ENCODE peak calls at places on chromosomes 6 and 20, in four cellular contexts. K, M, L and P are unnamed samples.

GRCh38 chr20:6768228-6769185 is 1.0 kb downstream of the BMP2 start:
- DNase-seq in K (no peak), M (no peak), L (no peak), P (no peak)

GRCh38 chr6:158863646-158864045 is 44.5 kb upstream of the EZR start:
- DNase-seq in K (peak; percentile 79), M (no peak), L (no peak), P (no peak)

GRCh38 chr6:53547166-53547814 is 2.4 kb upstream of the GCLC start:
- DNase-seq in K (no peak), M (no peak), L (no peak), P (no peak)

GRCh38 chr20:51029963-51030930 is 7.3 kb upstream of the KCNG1 start:
- DNase-seq in K (peak; percentile 79), M (no peak), L (no peak), P (no peak)

GRCh38 chr6:154593122-154593521 is 82.6 kb upstream of the CNKSR3 start:
- DNase-seq in K (no peak), M (no peak), L (no peak), P (no peak)

GRCh38 chr20:36795691-36796090 is 22.1 kb upstream of the DSN1 start:
- DNase-seq in K (no peak), M (no peak), L (no peak), P (no peak)

GRCh38 chr6:159487636-159488035 is 205.4 kb downstream of the SOD2 start:
- DNase-seq in K (no peak), M (no peak), L (no peak), P (no peak)

GRCh38 chr6:11496152-11497060 is 41.1 kb upstream of the TMEM170B start:
- DNase-seq in K (peak; percentile 78), M (peak; percentile 59), L (peak; percentile 71), P (peak; percentile 63)

GRCh38 chr6:169968541-169969270 is 217.3 kb downstream of the ERMARD start:
- DNase-seq in K (no peak), M (no peak), L (no peak), P (no peak)

GRCh38 chr6:158972241-158973233 is 27.5 kb downstream of the RSPH3 start:
- DNase-seq in K (peak; percentile 66), M (no peak), L (no peak), P (no peak)

GRCh38 chr6:126983779-126984178 is 134.7 kb upstream of the RSPO3 start:
- DNase-seq in K (no peak), M (no peak), L (no peak), P (no peak)

GRCh38 chr20:59670786-59671492 is 66.6 kb downstream of the PHACTR3 start:
- DNase-seq in K (no peak), M (no peak), L (no peak), P (no peak)

GRCh38 chr6:100892693-100893092 is 11.6 kb upstream of the ASCC3 start:
- DNase-seq in K (peak; percentile 42), M (no peak), L (no peak), P (no peak)

GRCh38 chr6:37321516-37321915 is 32.3 kb upstream of the RNF8 start:
- DNase-seq in K (no peak), M (no peak), L (no peak), P (no peak)

GRCh38 chr6:100724222-100724621 is 156.9 kb downstream of the ASCC3 start:
- DNase-seq in K (no peak), M (no peak), L (no peak), P (no peak)

GRCh38 chr6:42260972-42261371 is 43.3 kb upstream of the MRPS10 start:
- DNase-seq in K (no peak), M (no peak), L (no peak), P (peak; percentile 9)